ENCODE peak calls at places on chromosomes 3 and 15, in nine cellular contexts. U is astrocyte of the cerebellum, W is AG04450, X is endothelial cell of umbilical vein, B is brain microvascular endothelial cell, S is dorsolateral prefrontal cortex, H is AG09309, C is SK-N-SH, L is thoracic aorta. F is an unnamed sample.

GRCh38 chr3:173396191-173397041 is 1.1 kb upstream of the NLGN1 start:
- DNase-seq in U (no peak), W (no peak), X (peak; percentile 50), B (no peak), S (no peak), H (no peak), C (peak; percentile 37), L (no peak), F (no peak)

GRCh38 chr15:81334768-81335447 is 11.0 kb upstream of the STARD5 start:
- DNase-seq in U (no peak), W (no peak), X (no peak), B (no peak), S (no peak), H (peak; percentile 29), C (no peak), L (no peak), F (no peak)

GRCh38 chr15:26866298-26867198 is at the start of gene GABRA5:
- DNase-seq in U (no peak), W (no peak), X (no peak), B (peak; percentile 2), S (no peak), H (no peak), C (peak; percentile 82), L (no peak), F (no peak)

GRCh38 chr3:63934041-63934440 is 21.9 kb upstream of the SCAANT1 start:
- DNase-seq in U (no peak), W (no peak), X (no peak), B (no peak), S (no peak), H (no peak), C (no peak), L (no peak), F (no peak)

GRCh38 chr3:30473374-30474051 is 132.9 kb upstream of the TGFBR2 start:
- DNase-seq in U (no peak), W (no peak), X (no peak), B (peak; percentile 40), S (no peak), H (no peak), C (no peak), L (no peak), F (no peak)

GRCh38 chr3:144160627-144161026 is 189.0 kb downstream of the DIPK2A start:
- DNase-seq in U (no peak), W (no peak), X (no peak), B (no peak), S (no peak), H (no peak), C (no peak), L (no peak), F (no peak)

GRCh38 chr3:194375473-194375872 is 5.9 kb upstream of the LRRC15 start:
- DNase-seq in U (no peak), W (no peak), X (peak; percentile 68), B (no peak), S (no peak), H (no peak), C (no peak), L (no peak), F (no peak)

GRCh38 chr3:171829841-171830559 is 13.1 kb upstream of the TMEM212 start:
- DNase-seq in U (no peak), W (no peak), X (peak; percentile 96), B (peak; percentile 86), S (peak; percentile 60), H (no peak), C (peak; percentile 59), L (no peak), F (no peak)

GRCh38 chr3:183114779-183115178 is 15.5 kb upstream of the MCCC1 start:
- DNase-seq in U (no peak), W (no peak), X (no peak), B (no peak), S (no peak), H (no peak), C (peak; percentile 27), L (no peak), F (no peak)

GRCh38 chr3:179149239-179149887 is 1.2 kb downstream of the PIK3CA start:
- DNase-seq in U (no peak), W (no peak), X (no peak), B (peak; percentile 17), S (no peak), H (no peak), C (no peak), L (no peak), F (no peak)

GRCh38 chr3:63912768-63913588 is 795 bp upstream of the SCAANT1 start:
- DNase-seq in U (peak; percentile 24), W (no peak), X (peak; percentile 43), B (peak; percentile 47), S (no peak), H (no peak), C (peak; percentile 80), L (no peak), F (no peak)

GRCh38 chr15:85318732-85319076 is 61.7 kb upstream of the AKAP13 start:
- DNase-seq in U (no peak), W (no peak), X (no peak), B (no peak), S (no peak), H (no peak), C (no peak), L (no peak), F (no peak)

GRCh38 chr3:187000711-187001151 is 70.4 kb downstream of the ST6GAL1 start:
- DNase-seq in U (no peak), W (no peak), X (no peak), B (no peak), S (no peak), H (no peak), C (no peak), L (no peak), F (no peak)

GRCh38 chr3:38102073-38102844 is 34.7 kb downstream of the ACAA1 start:
- DNase-seq in U (no peak), W (no peak), X (no peak), B (no peak), S (no peak), H (no peak), C (no peak), L (no peak), F (no peak)

GRCh38 chr15:100783760-100784492 is 95.7 kb upstream of the ALDH1A3 start:
- DNase-seq in U (no peak), W (no peak), X (no peak), B (no peak), S (no peak), H (no peak), C (no peak), L (no peak), F (no peak)

GRCh38 chr3:151107701-151108100 is 22.2 kb downstream of the MED12L start:
- DNase-seq in U (no peak), W (no peak), X (no peak), B (no peak), S (no peak), H (no peak), C (no peak), L (no peak), F (no peak)

GRCh38 chr15:94053626-94054025 is 177.7 kb upstream of the MCTP2 start:
- DNase-seq in U (no peak), W (no peak), X (no peak), B (no peak), S (no peak), H (no peak), C (no peak), L (no peak), F (no peak)

GRCh38 chr15:92383528-92384326 is 10.0 kb upstream of the ST8SIA2 start:
- DNase-seq in U (no peak), W (no peak), X (no peak), B (peak; percentile 21), S (no peak), H (no peak), C (peak; percentile 54), L (no peak), F (no peak)

GRCh38 chr3:45832691-45833090 is 9.2 kb downstream of the LZTFL1 start:
- DNase-seq in U (no peak), W (no peak), X (no peak), B (no peak), S (no peak), H (no peak), C (peak; percentile 25), L (no peak), F (no peak)
- TF ChIP-seq CTCF in U (peak; percentile 31), W (peak; percentile 48), X (no peak), B (peak; percentile 51), S (no peak), H (peak; percentile 28), C (peak; percentile 37), L (no peak), F (peak; percentile 75)

GRCh38 chr15:48579945-48580671 is 65.4 kb downstream of the FBN1 start:
- DNase-seq in U (no peak), W (no peak), X (peak; percentile 29), B (no peak), S (no peak), H (no peak), C (no peak), L (no peak), F (no peak)
- H3K4me3 ChIP-seq in U (no peak overlapping the region), W (no peak overlapping the region), X (no peak overlapping the region), B (no peak overlapping the region), S (no peak overlapping the region), H (no peak overlapping the region), C (no peak overlapping the region), L (peak overlapping the region; percentile 21), F (no peak overlapping the region)

DNA sequence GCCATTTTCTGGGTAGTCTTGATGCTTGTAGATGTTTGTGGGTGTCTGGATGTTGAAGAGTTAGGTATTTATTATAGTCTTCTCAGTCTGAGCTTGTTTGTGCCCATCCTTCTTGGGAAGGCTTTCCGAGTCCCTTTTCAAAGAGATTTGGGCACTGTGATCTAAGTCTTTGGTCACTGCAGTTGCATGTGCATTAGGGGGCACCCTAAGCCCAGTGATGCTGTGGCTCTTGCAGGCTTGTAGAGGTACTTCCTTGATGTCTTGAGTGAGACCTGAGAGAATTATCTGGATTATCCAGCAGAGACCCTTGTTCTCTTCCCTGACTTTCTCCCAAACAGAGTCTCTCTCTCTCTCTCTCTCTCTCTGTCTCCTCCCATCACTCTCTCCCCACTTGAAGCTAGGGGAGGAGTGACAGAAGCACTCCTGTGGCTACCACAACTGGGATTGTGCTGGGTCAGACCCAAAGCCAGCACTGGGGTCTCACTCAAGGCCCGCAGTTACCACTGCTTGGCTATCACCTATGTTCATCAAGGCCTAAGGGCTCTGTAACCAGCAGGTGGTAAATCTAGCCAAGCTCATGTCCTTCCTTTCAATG is 68.5 kb downstream of the TMCO5A start:
- DNase-seq in U (peak; percentile 69), W (peak; percentile 55), X (peak; percentile 75), B (peak; percentile 85), S (no peak), H (peak; percentile 60), C (no peak), L (no peak), F (peak; percentile 37)
- TF ChIP-seq CTCF in U (peak; percentile 75), W (peak; percentile 78), X (peak; percentile 75), B (peak; percentile 90), S (peak; percentile 49), H (peak; percentile 83), C (peak; percentile 71), L (peak; percentile 28), F (peak; percentile 86)

DNA sequence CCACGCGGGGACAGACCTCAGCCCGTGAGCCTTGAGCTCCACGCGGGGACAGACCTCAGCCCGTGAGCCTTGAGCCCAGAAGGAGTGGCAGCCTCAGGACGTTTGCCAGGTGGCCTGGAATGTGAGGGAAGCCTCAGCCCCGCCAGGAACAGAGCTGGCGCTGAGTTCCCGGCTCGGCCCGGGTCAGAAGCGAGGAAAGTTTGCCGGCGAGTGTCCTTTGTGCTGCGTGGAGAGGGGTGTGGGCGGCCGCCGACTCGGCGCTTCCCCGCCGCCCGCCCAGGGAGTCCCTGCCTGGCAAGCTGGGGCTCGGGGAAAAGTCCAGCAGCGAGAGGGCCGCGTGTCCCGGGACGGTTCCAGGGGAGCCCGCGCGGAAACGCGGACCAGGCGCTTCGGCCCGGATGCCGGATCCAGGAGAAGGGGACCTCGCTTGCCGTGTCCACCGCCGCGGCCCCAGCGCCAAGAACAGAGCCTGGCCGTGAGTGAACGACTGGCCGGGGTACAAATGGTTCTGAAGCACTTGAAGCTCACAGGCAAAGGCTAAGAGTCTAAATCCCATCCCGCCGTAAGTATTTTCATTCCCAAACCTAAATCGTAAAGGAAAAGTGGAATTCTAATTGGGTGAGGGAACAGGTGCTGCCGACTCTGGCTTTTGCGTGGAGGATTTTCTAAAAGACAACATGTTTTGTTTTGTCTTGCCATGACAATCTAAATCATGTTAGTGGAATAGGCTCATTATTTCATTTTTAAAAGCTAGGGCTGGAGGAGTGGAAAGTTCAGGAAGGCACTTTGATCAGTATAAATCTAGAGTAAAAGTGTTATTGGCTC is 1.7 kb downstream of the LRRN1 start:
- DNase-seq in U (no peak), W (no peak), X (no peak), B (no peak), S (no peak), H (no peak), C (peak; percentile 61), L (no peak), F (no peak)
- H3K4me3 ChIP-seq in U (peak overlapping the region; percentile 66), W (no peak overlapping the region), X (no peak overlapping the region), B (no peak overlapping the region), S (peak overlapping the region; percentile 71), H (no peak overlapping the region), C (no peak overlapping the region), L (peak overlapping the region; percentile 85), F (peak overlapping the region; percentile 76)

F was measured in LNCaP clone FGC.